ENCODE peak calls at places on chromosomes 4 and X, in ten cellular contexts. One of them, this sample, is unnamed.

GRCh38 chr4:677431-678293 is 3.3 kb downstream of the MYL5 start:
- DNase-seq in adrenal gland: peak
- DNase-seq in fibroblast of the aortic adventitia: no peak
- DNase-seq in choroid plexus epithelial cell: no peak
- DNase-seq in CD8-positive, alpha-beta T cell: no peak
- DNase-seq in OCI-LY7: peak
- DNase-seq in tibial nerve: no peak
- DNase-seq in left ventricle myocardium inferior: no peak
- DNase-seq in astrocyte: no peak
- DNase-seq in pancreas: no peak
- DNase-seq in this sample: no peak

GRCh38 chrX:69128573-69128972 is 36.7 kb downstream of the PJA1 start:
- DNase-seq in adrenal gland: no peak
- DNase-seq in fibroblast of the aortic adventitia: peak
- DNase-seq in choroid plexus epithelial cell: peak
- DNase-seq in CD8-positive, alpha-beta T cell: no peak
- DNase-seq in OCI-LY7: no peak
- DNase-seq in tibial nerve: no peak
- DNase-seq in left ventricle myocardium inferior: no peak
- DNase-seq in astrocyte: peak
- DNase-seq in pancreas: no peak
- DNase-seq in this sample: no peak

GRCh38 chrX:118420462-118420861 is 74.6 kb downstream of the WDR44 start:
- DNase-seq in adrenal gland: peak
- DNase-seq in fibroblast of the aortic adventitia: peak
- DNase-seq in choroid plexus epithelial cell: peak
- DNase-seq in CD8-positive, alpha-beta T cell: no peak
- DNase-seq in OCI-LY7: no peak
- DNase-seq in tibial nerve: no peak
- DNase-seq in left ventricle myocardium inferior: no peak
- DNase-seq in astrocyte: peak
- DNase-seq in pancreas: no peak
- DNase-seq in this sample: peak

GRCh38 chrX:71118985-71119535 is 664 bp downstream of the MED12 start:
- DNase-seq in adrenal gland: peak
- DNase-seq in fibroblast of the aortic adventitia: peak
- DNase-seq in choroid plexus epithelial cell: no peak
- DNase-seq in CD8-positive, alpha-beta T cell: no peak
- DNase-seq in OCI-LY7: no peak
- DNase-seq in tibial nerve: no peak
- DNase-seq in left ventricle myocardium inferior: no peak
- DNase-seq in astrocyte: no peak
- DNase-seq in pancreas: no peak
- DNase-seq in this sample: no peak

GRCh38 chr4:7324651-7325121 is 110.0 kb downstream of the PSAPL1 start:
- DNase-seq in adrenal gland: no peak
- DNase-seq in fibroblast of the aortic adventitia: no peak
- DNase-seq in choroid plexus epithelial cell: no peak
- DNase-seq in CD8-positive, alpha-beta T cell: no peak
- DNase-seq in OCI-LY7: no peak
- DNase-seq in tibial nerve: no peak
- DNase-seq in left ventricle myocardium inferior: no peak
- DNase-seq in astrocyte: no peak
- DNase-seq in pancreas: no peak
- DNase-seq in this sample: no peak

GRCh38 chr4:183873389-183874185 is 31.5 kb upstream of the STOX2 start:
- DNase-seq in adrenal gland: no peak
- DNase-seq in fibroblast of the aortic adventitia: no peak
- DNase-seq in choroid plexus epithelial cell: no peak
- DNase-seq in CD8-positive, alpha-beta T cell: no peak
- DNase-seq in OCI-LY7: no peak
- DNase-seq in tibial nerve: no peak
- DNase-seq in left ventricle myocardium inferior: no peak
- DNase-seq in astrocyte: peak
- DNase-seq in pancreas: no peak
- DNase-seq in this sample: no peak

GRCh38 chrX:102516314-102516936 is at the start of gene TMSB15A:
- DNase-seq in adrenal gland: peak
- DNase-seq in fibroblast of the aortic adventitia: peak
- DNase-seq in choroid plexus epithelial cell: peak
- DNase-seq in CD8-positive, alpha-beta T cell: no peak
- DNase-seq in OCI-LY7: no peak
- DNase-seq in tibial nerve: peak
- DNase-seq in left ventricle myocardium inferior: peak
- DNase-seq in astrocyte: peak
- DNase-seq in pancreas: peak
- DNase-seq in this sample: no peak

GRCh38 chr4:54657556-54658313 is at the start of gene KIT:
- DNase-seq in adrenal gland: peak
- DNase-seq in fibroblast of the aortic adventitia: no peak
- DNase-seq in choroid plexus epithelial cell: peak
- DNase-seq in CD8-positive, alpha-beta T cell: no peak
- DNase-seq in OCI-LY7: no peak
- DNase-seq in tibial nerve: no peak
- DNase-seq in left ventricle myocardium inferior: peak
- DNase-seq in astrocyte: no peak
- DNase-seq in pancreas: no peak
- DNase-seq in this sample: no peak

GRCh38 chr4:20253799-20254409 is 2.2 kb downstream of the SLIT2 start:
- DNase-seq in adrenal gland: peak
- DNase-seq in fibroblast of the aortic adventitia: peak
- DNase-seq in choroid plexus epithelial cell: peak
- DNase-seq in CD8-positive, alpha-beta T cell: no peak
- DNase-seq in OCI-LY7: no peak
- DNase-seq in tibial nerve: no peak
- DNase-seq in left ventricle myocardium inferior: peak
- DNase-seq in astrocyte: peak
- DNase-seq in pancreas: peak
- DNase-seq in this sample: no peak

GRCh38 chrX:46737462-46737861 is 21.5 kb downstream of the SLC9A7 start:
- DNase-seq in adrenal gland: no peak
- DNase-seq in fibroblast of the aortic adventitia: peak
- DNase-seq in choroid plexus epithelial cell: peak
- DNase-seq in CD8-positive, alpha-beta T cell: no peak
- DNase-seq in OCI-LY7: no peak
- DNase-seq in tibial nerve: no peak
- DNase-seq in left ventricle myocardium inferior: no peak
- DNase-seq in astrocyte: peak
- DNase-seq in pancreas: no peak
- DNase-seq in this sample: no peak

GRCh38 chr4:185016946-185017797 is 1.1 kb upstream of the HELT start:
- DNase-seq in adrenal gland: no peak
- DNase-seq in fibroblast of the aortic adventitia: peak
- DNase-seq in choroid plexus epithelial cell: peak
- DNase-seq in CD8-positive, alpha-beta T cell: no peak
- DNase-seq in OCI-LY7: no peak
- DNase-seq in tibial nerve: no peak
- DNase-seq in left ventricle myocardium inferior: no peak
- DNase-seq in astrocyte: no peak
- DNase-seq in pancreas: no peak
- DNase-seq in this sample: no peak
- H3K4me3 ChIP-seq in adrenal gland: no peak
- H3K4me3 ChIP-seq in fibroblast of the aortic adventitia: no peak
- H3K4me3 ChIP-seq in choroid plexus epithelial cell: no peak
- H3K4me3 ChIP-seq in CD8-positive, alpha-beta T cell: no peak
- H3K4me3 ChIP-seq in OCI-LY7: no peak
- H3K4me3 ChIP-seq in tibial nerve: no peak
- H3K4me3 ChIP-seq in left ventricle myocardium inferior: peak
- H3K4me3 ChIP-seq in astrocyte: no peak
- H3K4me3 ChIP-seq in pancreas: no peak
- H3K4me3 ChIP-seq in this sample: no peak

GRCh38 chrX:1244164-1245076 is 24.2 kb upstream of the CSF2RA start:
- DNase-seq in adrenal gland: no peak
- DNase-seq in fibroblast of the aortic adventitia: no peak
- DNase-seq in choroid plexus epithelial cell: no peak
- DNase-seq in CD8-positive, alpha-beta T cell: no peak
- DNase-seq in OCI-LY7: peak
- DNase-seq in tibial nerve: no peak
- DNase-seq in left ventricle myocardium inferior: no peak
- DNase-seq in astrocyte: no peak
- DNase-seq in pancreas: no peak
- DNase-seq in this sample: no peak
- TF ChIP-seq CTCF in adrenal gland: no peak
- TF ChIP-seq CTCF in fibroblast of the aortic adventitia: no peak
- TF ChIP-seq CTCF in choroid plexus epithelial cell: no peak
- TF ChIP-seq CTCF in CD8-positive, alpha-beta T cell: no peak
- TF ChIP-seq CTCF in OCI-LY7: peak
- TF ChIP-seq CTCF in tibial nerve: no peak
- TF ChIP-seq CTCF in left ventricle myocardium inferior: no peak
- TF ChIP-seq CTCF in astrocyte: no peak
- TF ChIP-seq CTCF in pancreas: no peak
- TF ChIP-seq CTCF in this sample: no peak

GRCh38 chrX:24993887-24994286 is 21.9 kb downstream of the ARX start:
- DNase-seq in adrenal gland: no peak
- DNase-seq in fibroblast of the aortic adventitia: no peak
- DNase-seq in choroid plexus epithelial cell: no peak
- DNase-seq in CD8-positive, alpha-beta T cell: no peak
- DNase-seq in OCI-LY7: no peak
- DNase-seq in tibial nerve: no peak
- DNase-seq in left ventricle myocardium inferior: no peak
- DNase-seq in astrocyte: no peak
- DNase-seq in pancreas: no peak
- DNase-seq in this sample: no peak

GRCh38 chrX:24990585-24990984 is 25.2 kb downstream of the ARX start:
- DNase-seq in adrenal gland: no peak
- DNase-seq in fibroblast of the aortic adventitia: no peak
- DNase-seq in choroid plexus epithelial cell: peak
- DNase-seq in CD8-positive, alpha-beta T cell: no peak
- DNase-seq in OCI-LY7: no peak
- DNase-seq in tibial nerve: no peak
- DNase-seq in left ventricle myocardium inferior: no peak
- DNase-seq in astrocyte: no peak
- DNase-seq in pancreas: no peak
- DNase-seq in this sample: no peak

GRCh38 chrX:25001808-25002657 is 13.7 kb downstream of the ARX start:
- DNase-seq in adrenal gland: no peak
- DNase-seq in fibroblast of the aortic adventitia: no peak
- DNase-seq in choroid plexus epithelial cell: no peak
- DNase-seq in CD8-positive, alpha-beta T cell: no peak
- DNase-seq in OCI-LY7: no peak
- DNase-seq in tibial nerve: no peak
- DNase-seq in left ventricle myocardium inferior: no peak
- DNase-seq in astrocyte: no peak
- DNase-seq in pancreas: no peak
- DNase-seq in this sample: no peak

GRCh38 chrX:24999501-24999900 is 16.3 kb downstream of the ARX start:
- DNase-seq in adrenal gland: no peak
- DNase-seq in fibroblast of the aortic adventitia: no peak
- DNase-seq in choroid plexus epithelial cell: no peak
- DNase-seq in CD8-positive, alpha-beta T cell: no peak
- DNase-seq in OCI-LY7: no peak
- DNase-seq in tibial nerve: no peak
- DNase-seq in left ventricle myocardium inferior: no peak
- DNase-seq in astrocyte: no peak
- DNase-seq in pancreas: no peak
- DNase-seq in this sample: no peak

DNA sequence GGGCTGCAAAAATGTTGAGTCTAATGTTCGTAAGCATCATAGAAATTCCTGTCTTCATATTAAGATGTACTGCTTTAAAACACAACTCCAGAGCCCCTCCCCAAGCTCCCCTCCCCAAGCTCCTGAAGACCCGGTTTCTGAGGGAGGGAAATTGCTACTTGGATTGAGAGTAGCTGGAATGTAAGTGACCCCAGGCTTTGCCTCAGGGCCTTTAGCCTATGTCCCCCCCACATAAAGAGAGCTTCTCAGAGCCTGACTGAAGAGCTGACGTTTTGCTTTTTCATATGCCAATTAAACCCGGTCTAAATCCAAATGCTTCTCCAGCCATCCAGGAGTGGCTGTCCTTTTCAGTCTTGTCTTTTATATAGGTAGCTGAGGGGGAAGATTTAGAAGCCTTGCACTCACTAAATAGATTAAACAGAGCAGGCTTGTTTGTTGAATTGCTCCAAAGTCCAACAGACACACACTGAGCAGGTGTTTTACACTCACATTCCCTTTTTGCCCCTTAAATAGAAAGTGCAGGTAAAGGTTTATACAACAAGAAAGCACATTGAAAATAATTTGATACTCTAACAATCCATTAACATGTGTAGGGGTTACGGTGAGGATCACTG is 19.6 kb downstream of the ARX start:
- DNase-seq in adrenal gland: no peak
- DNase-seq in fibroblast of the aortic adventitia: no peak
- DNase-seq in choroid plexus epithelial cell: no peak
- DNase-seq in CD8-positive, alpha-beta T cell: no peak
- DNase-seq in OCI-LY7: no peak
- DNase-seq in tibial nerve: no peak
- DNase-seq in left ventricle myocardium inferior: no peak
- DNase-seq in astrocyte: no peak
- DNase-seq in pancreas: no peak
- DNase-seq in this sample: no peak
- H3K4me3 ChIP-seq in adrenal gland: no peak
- H3K4me3 ChIP-seq in fibroblast of the aortic adventitia: no peak
- H3K4me3 ChIP-seq in choroid plexus epithelial cell: no peak
- H3K4me3 ChIP-seq in CD8-positive, alpha-beta T cell: no peak
- H3K4me3 ChIP-seq in OCI-LY7: no peak
- H3K4me3 ChIP-seq in tibial nerve: no peak
- H3K4me3 ChIP-seq in left ventricle myocardium inferior: no peak
- H3K4me3 ChIP-seq in astrocyte: no peak
- H3K4me3 ChIP-seq in pancreas: no peak
- H3K4me3 ChIP-seq in this sample: no peak

GRCh38 chr4:109811707-109812106 is 3.9 kb upstream of the GAR1 start:
- DNase-seq in adrenal gland: no peak
- DNase-seq in fibroblast of the aortic adventitia: no peak
- DNase-seq in choroid plexus epithelial cell: no peak
- DNase-seq in CD8-positive, alpha-beta T cell: no peak
- DNase-seq in OCI-LY7: no peak
- DNase-seq in tibial nerve: no peak
- DNase-seq in left ventricle myocardium inferior: no peak
- DNase-seq in astrocyte: no peak
- DNase-seq in pancreas: no peak
- DNase-seq in this sample: no peak

GRCh38 chr4:109816894-109817293 is 1.3 kb downstream of the GAR1 start:
- DNase-seq in adrenal gland: no peak
- DNase-seq in fibroblast of the aortic adventitia: no peak
- DNase-seq in choroid plexus epithelial cell: no peak
- DNase-seq in CD8-positive, alpha-beta T cell: no peak
- DNase-seq in OCI-LY7: no peak
- DNase-seq in tibial nerve: no peak
- DNase-seq in left ventricle myocardium inferior: no peak
- DNase-seq in astrocyte: no peak
- DNase-seq in pancreas: no peak
- DNase-seq in this sample: no peak

GRCh38 chr4:109818268-109818667 is 2.7 kb downstream of the GAR1 start:
- DNase-seq in adrenal gland: no peak
- DNase-seq in fibroblast of the aortic adventitia: no peak
- DNase-seq in choroid plexus epithelial cell: no peak
- DNase-seq in CD8-positive, alpha-beta T cell: no peak
- DNase-seq in OCI-LY7: no peak
- DNase-seq in tibial nerve: no peak
- DNase-seq in left ventricle myocardium inferior: no peak
- DNase-seq in astrocyte: no peak
- DNase-seq in pancreas: no peak
- DNase-seq in this sample: no peak

GRCh38 chr4:109816082-109816442 is 500 bp downstream of the GAR1 start:
- DNase-seq in adrenal gland: peak
- DNase-seq in fibroblast of the aortic adventitia: no peak
- DNase-seq in choroid plexus epithelial cell: no peak
- DNase-seq in CD8-positive, alpha-beta T cell: peak
- DNase-seq in OCI-LY7: peak
- DNase-seq in tibial nerve: no peak
- DNase-seq in left ventricle myocardium inferior: no peak
- DNase-seq in astrocyte: no peak
- DNase-seq in pancreas: no peak
- DNase-seq in this sample: no peak

GRCh38 chr4:109815151-109816081 is at the start of gene GAR1:
- DNase-seq in adrenal gland: peak
- DNase-seq in fibroblast of the aortic adventitia: peak
- DNase-seq in choroid plexus epithelial cell: peak
- DNase-seq in CD8-positive, alpha-beta T cell: peak
- DNase-seq in OCI-LY7: peak
- DNase-seq in tibial nerve: peak
- DNase-seq in left ventricle myocardium inferior: peak
- DNase-seq in astrocyte: peak
- DNase-seq in pancreas: peak
- DNase-seq in this sample: peak
- TF ChIP-seq CTCF in adrenal gland: no peak
- TF ChIP-seq CTCF in fibroblast of the aortic adventitia: no peak
- TF ChIP-seq CTCF in choroid plexus epithelial cell: no peak
- TF ChIP-seq CTCF in CD8-positive, alpha-beta T cell: no peak
- TF ChIP-seq CTCF in OCI-LY7: no peak
- TF ChIP-seq CTCF in tibial nerve: no peak
- TF ChIP-seq CTCF in left ventricle myocardium inferior: no peak
- TF ChIP-seq CTCF in astrocyte: no peak
- TF ChIP-seq CTCF in pancreas: no peak
- TF ChIP-seq CTCF in this sample: no peak